ENCODE peak calls at places on chromosomes 13 and 19, in ten cellular contexts. Z is GM10248, T is hepatocyte, G is PC-3, M is neural crest cell, W is dorsolateral prefrontal cortex, U is kidney, Y is fibroblast of mammary gland, H is cardiac muscle cell, P is bronchial epithelial cell. X is an unnamed sample.

GRCh38 chr19:15015946-15016542 is 33.2 kb upstream of the CASP14 start:
- DNase-seq in Z (no peak), T (peak), G (peak), M (peak), W (no peak), U (peak), Y (peak), H (peak), P (no peak), X (no peak)

GRCh38 chr13:43874512-43875092 is 4.9 kb downstream of the CCDC122 start:
- DNase-seq in Z (peak), T (no peak), G (peak), M (no peak), W (no peak), U (no peak), Y (peak), H (peak), P (peak), X (no peak)

GRCh38 chr13:112741185-112741755 is 51.4 kb downstream of the ATP11A start:
- DNase-seq in Z (no peak), T (no peak), G (no peak), M (no peak), W (no peak), U (no peak), Y (no peak), H (no peak), P (no peak), X (no peak)

GRCh38 chr13:43116242-43116641 is 92.9 kb downstream of the DNAJC15 start:
- DNase-seq in Z (no peak), T (no peak), G (no peak), M (no peak), W (no peak), U (no peak), Y (no peak), H (no peak), P (no peak), X (no peak)

GRCh38 chr13:39102981-39103490 is 64.8 kb downstream of the NHLRC3 start:
- DNase-seq in Z (no peak), T (no peak), G (no peak), M (no peak), W (no peak), U (no peak), Y (no peak), H (peak), P (no peak), X (no peak)

GRCh38 chr13:20843177-20843576 is 59.4 kb downstream of the XPO4 start:
- DNase-seq in Z (no peak), T (peak), G (no peak), M (no peak), W (no peak), U (no peak), Y (no peak), H (peak), P (no peak), X (no peak)

GRCh38 chr19:40611096-40611495 is 9.9 kb downstream of the LTBP4 start:
- DNase-seq in Z (no peak), T (no peak), G (peak), M (no peak), W (no peak), U (peak), Y (no peak), H (no peak), P (peak), X (no peak)

GRCh38 chr19:37654118-37654517 is 1.1 kb downstream of the ZFP30 start:
- DNase-seq in Z (no peak), T (no peak), G (no peak), M (no peak), W (no peak), U (no peak), Y (peak), H (peak), P (peak), X (no peak)

GRCh38 chr13:80894930-80895329 is 554.0 kb upstream of the SPRY2 start:
- DNase-seq in Z (no peak), T (no peak), G (no peak), M (no peak), W (no peak), U (no peak), Y (no peak), H (no peak), P (no peak), X (no peak)

GRCh38 chr13:44306401-44307192 is 67.0 kb upstream of the SERP2 start:
- DNase-seq in Z (no peak), T (peak), G (peak), M (peak), W (no peak), U (peak), Y (peak), H (peak), P (peak), X (no peak)

GRCh38 chr13:101140087-101140770 is 276.1 kb downstream of the NALCN start:
- DNase-seq in Z (no peak), T (no peak), G (no peak), M (no peak), W (no peak), U (no peak), Y (no peak), H (no peak), P (no peak), X (no peak)

GRCh38 chr19:19308373-19308772 is 11.9 kb downstream of the SUGP1 start:
- DNase-seq in Z (no peak), T (no peak), G (no peak), M (no peak), W (no peak), U (no peak), Y (no peak), H (no peak), P (no peak), X (no peak)

GRCh38 chr13:97640236-97640635 is 206.3 kb downstream of the RAP2A start:
- DNase-seq in Z (no peak), T (no peak), G (no peak), M (no peak), W (no peak), U (no peak), Y (no peak), H (no peak), P (no peak), X (no peak)

GRCh38 chr19:42919757-42920079 is 2.0 kb upstream of the PSG6 start:
- DNase-seq in Z (no peak), T (no peak), G (no peak), M (no peak), W (no peak), U (no peak), Y (no peak), H (no peak), P (no peak), X (no peak)

GRCh38 chr19:29671393-29672076 is 6.3 kb downstream of the PLEKHF1 start:
- DNase-seq in Z (peak), T (peak), G (peak), M (no peak), W (no peak), U (peak), Y (peak), H (peak), P (peak), X (peak)
- TF ChIP-seq CTCF in Z (peak), T (no peak), G (no peak), M (peak), W (no peak), U (peak), Y (peak), H (peak), P (peak), X (peak)

GRCh38 chr13:19587635-19588300 is 26.4 kb upstream of the TPTE2 start:
- DNase-seq in Z (peak), T (peak), G (peak), M (no peak), W (no peak), U (no peak), Y (peak), H (peak), P (peak), X (peak)
- TF ChIP-seq CTCF in Z (peak), T (peak), G (peak), M (peak), W (peak), U (peak), Y (peak), H (peak), P (peak), X (peak)

DNA sequence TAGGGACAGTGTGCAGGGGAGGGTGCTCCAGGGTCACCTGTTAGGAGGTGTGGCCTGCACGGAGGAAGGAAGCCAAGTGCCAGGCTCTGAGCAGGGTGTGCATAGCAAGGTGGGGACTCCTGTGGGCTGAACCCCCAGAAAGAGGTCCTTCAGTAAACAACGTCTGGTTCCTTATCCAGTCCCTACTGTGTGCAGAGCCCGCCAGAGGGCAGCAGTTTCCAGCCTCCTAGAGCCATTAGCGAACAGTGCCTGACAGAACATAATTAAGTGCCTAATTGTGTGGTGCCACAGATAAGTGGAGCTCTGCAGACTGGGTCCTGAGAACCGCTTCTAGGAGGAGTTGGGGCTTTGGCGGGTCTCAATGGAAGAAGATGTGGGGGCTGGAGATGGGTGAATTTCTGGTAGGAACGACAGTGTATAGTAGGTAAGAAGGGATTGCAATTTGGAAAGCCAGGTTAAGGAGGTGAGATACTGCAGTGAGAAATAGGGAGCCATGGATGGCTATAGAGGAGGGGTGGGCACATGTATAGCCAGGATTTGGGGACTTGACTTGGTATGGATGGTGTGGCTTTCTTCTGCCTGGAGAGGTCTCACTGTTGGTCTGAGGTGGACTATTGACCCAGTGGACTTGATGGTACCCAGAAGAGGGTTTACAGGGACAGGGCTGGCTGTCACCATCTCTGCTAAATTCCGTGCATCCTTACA is 323.1 kb downstream of the ZNF536 start:
- DNase-seq in Z (no peak), T (no peak), G (no peak), M (no peak), W (no peak), U (no peak), Y (no peak), H (no peak), P (no peak), X (no peak)
- TF ChIP-seq CTCF in Z (peak), T (no peak), G (no peak), M (no peak), W (no peak), U (no peak), Y (no peak), H (no peak), P (no peak), X (no peak)

DNA sequence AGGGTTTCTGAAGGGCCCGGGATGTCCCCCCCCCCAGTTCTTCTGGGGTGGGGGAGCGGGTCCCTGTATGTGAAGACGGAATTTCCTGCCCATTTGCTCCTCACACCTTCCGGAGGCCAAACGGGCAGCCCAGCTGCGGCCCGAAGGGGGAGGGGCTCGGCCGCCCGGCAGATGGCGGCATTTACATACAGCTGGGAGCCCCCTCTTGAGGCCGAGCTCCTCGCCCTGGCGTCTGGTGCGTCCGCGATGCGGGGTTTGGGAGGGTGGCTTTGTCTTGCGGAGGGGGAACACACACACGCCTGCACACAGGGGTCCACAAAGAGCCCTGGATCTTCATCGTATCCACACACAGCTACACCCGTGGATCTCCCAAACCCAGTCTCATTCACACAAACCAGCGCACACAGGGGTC is 891 bp upstream of the DLL3 start:
- DNase-seq in Z (peak), T (peak), G (peak), M (peak), W (peak), U (no peak), Y (peak), H (peak), P (no peak), X (peak)
- TF ChIP-seq CTCF in Z (peak), T (peak), G (peak), M (peak), W (peak), U (no peak), Y (peak), H (peak), P (peak), X (peak)

X was measured in GM13977.